ENCODE peak calls at places on chromosomes 4 and X, in six cellular contexts. V is body of pancreas, F is lung, P is foreskin fibroblast, D is brain microvascular endothelial cell, C is cardiac fibroblast. B is an unnamed sample.

GRCh38 chrX:1545776-1546408 is 8.9 kb upstream of the P2RY8 start:
- DNase-seq in F (no peak), D (no peak), C (no peak), V (no peak), P (no peak), B (no peak)

GRCh38 chrX:141638601-141639000 is 49.1 kb downstream of the SPANXA2 start:
- DNase-seq in F (no peak), D (no peak), V (no peak), C (no peak), P (no peak), B (no peak)

GRCh38 chr4:22678851-22679517 is 13.8 kb upstream of the GBA3 start:
- DNase-seq in F (no peak), D (no peak), C (no peak), P (no peak), V (no peak), B (peak; percentile 13)

GRCh38 chr4:42965326-42965725 is 72.8 kb downstream of the GRXCR1 start:
- DNase-seq in C (no peak), D (no peak), P (no peak), F (no peak), V (peak; percentile 6), B (no peak)

GRCh38 chr4:154465085-154465484 is 26.5 kb downstream of the DCHS2 start:
- DNase-seq in P (no peak), V (no peak), C (no peak), D (no peak), F (no peak), B (no peak)

GRCh38 chrX:7889680-7890079 is 37.5 kb downstream of the PNPLA4 start:
- DNase-seq in F (no peak), P (peak; percentile 7), D (peak; percentile 20), C (no peak), V (no peak), B (peak; percentile 22)

GRCh38 chrX:38799995-38800394 is 1.3 kb upstream of the MID1IP1 start:
- DNase-seq in F (no peak), D (no peak), P (no peak), V (peak; percentile 27), C (no peak), B (no peak)

GRCh38 chr4:165440415-165440882 is 61.6 kb downstream of the CPE start:
- DNase-seq in V (no peak), P (peak; percentile 28), C (peak; percentile 76), F (no peak), D (peak; percentile 75), B (peak; percentile 93)

GRCh38 chr4:98680806-98681205 is 22.4 kb upstream of the TSPAN5 start:
- DNase-seq in P (no peak), F (no peak), D (no peak), C (no peak), V (no peak), B (no peak)

GRCh38 chrX:124895947-124896346 is 423.7 kb upstream of the TEX13C start:
- DNase-seq in V (no peak), D (no peak), F (no peak), C (no peak), P (no peak), B (no peak)

GRCh38 chrX:130170752-130171445 is 863 bp upstream of the RAB33A start:
- DNase-seq in C (no peak), D (peak; percentile 20), V (peak; percentile 30), P (no peak), F (no peak), B (no peak)

GRCh38 chr4:62797221-62797620 is 1597.1 kb downstream of the ADGRL3 start:
- DNase-seq in P (no peak), F (no peak), V (no peak), D (no peak), C (no peak), B (no peak)

GRCh38 chrX:131521824-131522223 is 22.1 kb upstream of the OR13H1 start:
- DNase-seq in F (no peak), P (no peak), C (no peak), V (no peak), D (no peak), B (no peak)

GRCh38 chrX:54386314-54386713 is 28.5 kb upstream of the WNK3 start:
- DNase-seq in D (peak; percentile 5), V (no peak), C (no peak), P (peak; percentile 1), F (no peak), B (no peak)

GRCh38 chr4:186770446-186771175 is 47.0 kb upstream of the FAT1 start:
- DNase-seq in P (peak; percentile 54), C (peak; percentile 25), V (no peak), F (no peak), D (peak; percentile 34), B (peak; percentile 48)

GRCh38 chr4:180757927-180758326 is 1485.3 kb upstream of the TENM3 start:
- DNase-seq in C (no peak), D (no peak), P (no peak), V (no peak), F (no peak), B (no peak)

GRCh38 chr4:4791299-4791798 is 68.1 kb upstream of the MSX1 start:
- DNase-seq in F (no peak), C (no peak), V (no peak), D (no peak), P (no peak), B (peak; percentile 51)

GRCh38 chr4:3375688-3376087 is 66.1 kb upstream of the HGFAC start:
- DNase-seq in P (peak; percentile 87), C (peak; percentile 67), F (no peak), D (peak; percentile 87), V (no peak), B (peak; percentile 83)
- TF ChIP-seq CTCF in P (no peak), C (peak; percentile 23), F (no peak), D (peak; percentile 40), V (no peak), B (no peak)

DNA sequence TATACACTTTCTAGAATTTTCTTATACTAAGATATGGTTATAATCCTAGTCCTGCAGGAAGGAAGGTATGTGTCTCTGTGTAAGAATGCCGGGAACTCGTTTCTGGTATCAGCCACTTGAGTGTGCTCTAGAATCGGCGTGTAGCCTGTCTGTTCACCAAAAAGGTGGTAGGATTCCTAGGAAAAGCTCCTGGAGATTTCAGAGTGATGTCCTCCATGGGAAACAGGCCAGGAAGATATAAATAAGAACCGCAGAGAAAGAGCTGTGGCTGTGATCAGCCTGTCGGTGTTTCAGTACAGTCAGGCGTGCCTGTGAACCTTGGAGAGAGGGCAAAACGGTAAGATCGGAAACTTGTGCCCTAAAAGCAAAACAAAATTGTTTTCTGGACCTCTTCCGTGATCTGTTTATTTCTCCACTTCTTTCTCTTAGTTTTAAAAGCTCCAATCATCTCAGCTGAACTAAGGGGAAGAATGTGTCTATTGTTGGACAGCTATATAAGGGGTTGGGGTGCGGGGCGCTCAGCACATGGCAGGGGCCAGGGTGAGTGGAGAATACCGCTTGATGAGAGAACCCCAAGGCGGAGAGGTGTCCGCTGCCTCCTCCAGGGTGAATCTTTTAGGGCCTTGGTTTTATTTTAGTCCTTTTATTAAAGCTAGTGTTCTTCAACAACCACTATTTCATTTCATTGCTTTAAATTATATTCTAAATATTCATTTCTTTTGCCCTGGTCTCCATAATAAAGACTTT is 303.8 kb upstream of the TENM3 start:
- DNase-seq in D (no peak), V (no peak), F (no peak), P (no peak), C (peak; percentile 28), B (peak; percentile 76)
- H3K4me3 ChIP-seq in D (peak overlapping the region; percentile 41), V (no peak overlapping the region), F (no peak overlapping the region), P (no peak overlapping the region), C (no peak overlapping the region), B (no peak overlapping the region)

GRCh38 chr4:163651761-163652160 is 157.3 kb downstream of the TMA16 start:
- DNase-seq in C (no peak), V (no peak), D (peak; percentile 14), F (no peak), P (no peak), B (no peak)

GRCh38 chr4:163654621-163655020 is 160.1 kb downstream of the TMA16 start:
- DNase-seq in F (no peak), P (no peak), D (no peak), V (no peak), C (no peak), B (no peak)

DNA sequence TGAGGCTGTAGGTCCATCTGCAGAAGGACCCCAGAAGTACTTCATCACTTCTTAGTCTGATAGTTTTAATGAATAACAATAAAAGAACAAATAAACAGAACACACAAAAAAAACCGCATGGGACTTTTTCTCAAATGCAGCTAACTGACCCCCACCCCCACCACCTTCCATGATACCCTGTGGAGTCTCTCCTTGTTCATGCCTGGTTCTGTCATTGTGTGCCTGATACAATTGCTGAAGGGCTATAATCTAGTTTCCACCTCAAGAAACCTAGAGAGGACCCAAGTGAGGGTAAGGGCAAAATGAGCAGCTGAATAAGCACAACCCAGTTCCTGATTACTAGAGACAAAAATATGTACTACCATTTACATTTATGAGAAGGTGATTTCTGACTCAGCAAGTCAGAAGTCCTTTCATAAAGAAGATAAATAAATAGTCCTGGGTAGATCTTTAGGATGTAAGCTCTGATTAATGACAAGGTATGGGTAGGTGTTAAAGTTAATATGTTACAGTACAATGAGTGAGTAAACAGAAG is 155.1 kb downstream of the TMA16 start:
- DNase-seq in F (no peak), V (no peak), C (no peak), D (no peak), P (no peak), B (no peak)
- TF ChIP-seq CTCF in F (no peak), V (no peak), C (no peak), D (no peak), P (no peak), B (no peak)

GRCh38 chr4:10107111-10108091 is 9.2 kb downstream of the WDR1 start:
- DNase-seq in F (no peak), C (peak; percentile 44), D (no peak), P (peak; percentile 42), V (no peak), B (no peak)

GRCh38 chr4:10105920-10106319 is 10.7 kb downstream of the WDR1 start:
- DNase-seq in P (no peak), C (no peak), V (no peak), D (no peak), F (no peak), B (no peak)

GRCh38 chr4:10105421-10105820 is 11.2 kb downstream of the WDR1 start:
- DNase-seq in P (no peak), C (no peak), V (no peak), F (no peak), D (no peak), B (no peak)

GRCh38 chr4:10104991-10105276 is 11.7 kb downstream of the WDR1 start:
- DNase-seq in P (no peak), C (no peak), V (no peak), D (no peak), F (no peak), B (no peak)

DNA sequence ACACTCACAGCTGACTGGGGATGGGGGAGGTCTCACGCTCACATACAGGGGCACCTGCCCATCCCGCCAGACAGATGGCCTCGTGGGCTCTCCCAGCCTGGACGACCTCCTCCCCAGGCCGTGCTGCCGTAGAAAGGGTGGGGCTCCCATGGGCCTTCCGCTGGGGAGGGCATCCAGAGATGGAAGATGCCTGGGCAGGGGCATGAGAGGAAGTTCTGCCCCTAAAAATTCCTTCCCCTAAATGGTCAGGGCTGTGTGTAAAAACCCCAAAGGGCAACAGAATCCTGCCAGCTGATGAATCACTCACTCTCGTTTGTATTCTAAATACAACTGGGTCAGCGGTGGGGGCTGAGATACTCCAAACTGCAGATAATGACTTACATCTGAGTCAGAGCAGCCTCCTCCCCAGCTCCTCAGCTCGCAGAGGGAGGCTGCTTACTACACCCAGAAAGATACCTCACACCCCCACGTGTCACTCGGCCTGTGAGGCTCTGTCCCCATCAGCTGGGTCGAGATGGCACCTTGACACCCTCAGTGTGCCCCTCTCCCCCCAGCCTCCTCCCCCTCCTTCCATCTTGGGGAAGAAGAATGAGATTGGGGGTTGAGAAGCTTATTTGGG is 10.1 kb downstream of the WDR1 start:
- DNase-seq in C (peak; percentile 94), D (peak; percentile 97), P (peak; percentile 97), V (peak; percentile 40), F (peak; percentile 69), B (peak; percentile 97)
- H3K4me3 ChIP-seq in C (no peak overlapping the region), D (peak overlapping the region; percentile 30), P (peak overlapping the region; percentile 16), V (no peak overlapping the region), F (no peak overlapping the region), B (peak overlapping the region; percentile 4)

B was measured in astrocyte of the spinal cord.